ENCODE peak calls at places on chromosomes 7 and 10, in eight cellular contexts. F, A, E, X, Q, J, V and I are unnamed samples.

GRCh38 chr10:68327889-68328786 is 3.7 kb upstream of the HNRNPH3 start:
- DNase-seq in F (peak), A (no peak), J (no peak), Q (no peak), E (no peak), X (peak), V (peak), I (no peak)

GRCh38 chr10:24670964-24671670 is 52.6 kb downstream of the ARHGAP21 start:
- DNase-seq in F (no peak), V (no peak), J (no peak), A (no peak), E (no peak), X (no peak), Q (no peak), I (no peak)

GRCh38 chr7:66206909-66207240 is 1.7 kb downstream of the TPST1 start:
- DNase-seq in E (no peak), A (no peak), V (no peak), X (no peak), Q (no peak), J (no peak), F (no peak), I (no peak)

GRCh38 chr10:31770307-31770902 is 158.2 kb downstream of the ARHGAP12 start:
- DNase-seq in Q (no peak), X (peak), F (no peak), A (peak), E (peak), V (no peak), J (peak), I (peak)

GRCh38 chr7:139915864-139916716 is 87.0 kb downstream of the TBXAS1 start:
- DNase-seq in E (peak), V (peak), J (no peak), F (peak), Q (no peak), X (peak), A (no peak), I (peak)

GRCh38 chr7:158648787-158649186 is 55.8 kb downstream of the NCAPG2 start:
- DNase-seq in Q (no peak), J (no peak), F (no peak), X (no peak), E (no peak), V (peak), A (no peak), I (no peak)

GRCh38 chr10:132554991-132555647 is 17.5 kb downstream of the INPP5A start:
- DNase-seq in Q (no peak), A (no peak), F (no peak), J (no peak), X (no peak), V (no peak), E (peak), I (peak)

GRCh38 chr7:1059200-1060091 is 15.1 kb downstream of the GPR146 start:
- DNase-seq in Q (no peak), J (peak), A (no peak), F (no peak), E (peak), X (peak), V (peak), I (no peak)

GRCh38 chr7:44116789-44117666 is 6.3 kb downstream of the POLD2 start:
- DNase-seq in A (no peak), E (no peak), J (no peak), Q (no peak), V (no peak), X (no peak), F (no peak), I (no peak)

GRCh38 chr10:97069026-97069425 is 116.7 kb downstream of the SLIT1 start:
- DNase-seq in E (no peak), J (no peak), A (no peak), F (no peak), Q (no peak), V (no peak), X (no peak), I (no peak)

GRCh38 chr10:122669842-122670241 is 29.8 kb downstream of the C10orf120 start:
- DNase-seq in Q (no peak), X (no peak), V (no peak), F (no peak), A (no peak), J (no peak), E (no peak), I (no peak)

GRCh38 chr10:38094923-38095574 is 912 bp downstream of the ZNF37A start:
- DNase-seq in A (no peak), J (no peak), E (no peak), X (no peak), V (peak), F (no peak), Q (no peak), I (no peak)

GRCh38 chr7:83119496-83119895 is 43.2 kb downstream of the PCLO start:
- DNase-seq in A (no peak), V (no peak), J (no peak), E (no peak), F (no peak), Q (no peak), X (no peak), I (no peak)

GRCh38 chr7:88664630-88665233 is 94.8 kb upstream of the ZNF804B start:
- DNase-seq in X (peak), J (no peak), A (no peak), E (no peak), V (peak), F (peak), Q (no peak), I (no peak)

GRCh38 chr7:24401628-24402593 is 117.9 kb downstream of the NPY start:
- DNase-seq in A (no peak), J (no peak), F (no peak), V (peak), E (no peak), X (peak), Q (no peak), I (no peak)

GRCh38 chr7:150685219-150686029 is at the start of gene GIMAP2:
- DNase-seq in A (no peak), J (no peak), Q (no peak), V (peak), X (no peak), F (peak), E (no peak), I (peak)

GRCh38 chr7:99901581-99901980 is 17.7 kb downstream of the TRIM4 start:
- DNase-seq in V (no peak), A (no peak), Q (no peak), X (no peak), E (no peak), F (no peak), J (no peak), I (no peak)

GRCh38 chr7:15783971-15784693 is 97.6 kb upstream of the MEOX2 start:
- DNase-seq in F (no peak), A (no peak), V (no peak), J (no peak), X (no peak), Q (no peak), E (no peak), I (no peak)

GRCh38 chr7:112452102-112452888 is 2.0 kb downstream of the IFRD1 start:
- DNase-seq in J (peak), Q (no peak), V (peak), F (no peak), E (peak), X (peak), A (no peak), I (no peak)

GRCh38 chr7:22660732-22661131 is 66.3 kb upstream of the IL6 start:
- DNase-seq in J (no peak), E (no peak), A (no peak), F (no peak), X (peak), Q (no peak), V (no peak), I (no peak)

GRCh38 chr7:7972128-7972527 is 3.5 kb downstream of the GLCCI1 start:
- DNase-seq in F (no peak), E (no peak), V (no peak), A (no peak), Q (no peak), J (no peak), X (peak), I (peak)

GRCh38 chr7:51451751-51452465 is 135.3 kb upstream of the COBL start:
- DNase-seq in A (no peak), X (no peak), V (no peak), F (no peak), E (no peak), J (peak), Q (no peak), I (no peak)

GRCh38 chr7:148289630-148290029 is 300.9 kb upstream of the C7orf33 start:
- DNase-seq in V (no peak), E (no peak), A (no peak), J (no peak), X (no peak), F (no peak), Q (no peak), I (no peak)

GRCh38 chr7:128356546-128357365 is 4.7 kb downstream of the PRRT4 start:
- DNase-seq in E (no peak), J (no peak), X (no peak), V (no peak), F (no peak), A (no peak), Q (no peak), I (no peak)

GRCh38 chr10:69457771-69458237 is 6.5 kb downstream of the TSPAN15 start:
- DNase-seq in F (no peak), X (no peak), E (no peak), V (no peak), Q (no peak), J (no peak), A (no peak), I (no peak)

GRCh38 chr7:129530881-129531391 is 28.6 kb downstream of the SMKR1 start:
- DNase-seq in E (no peak), X (peak), A (no peak), J (no peak), V (peak), F (peak), Q (no peak), I (no peak)

GRCh38 chr10:61974611-61975010 is 73.1 kb downstream of the ARID5B start:
- DNase-seq in Q (peak), J (no peak), A (no peak), V (peak), X (no peak), F (no peak), E (peak), I (no peak)

GRCh38 chr10:633279-634245 is 55.9 kb downstream of the DIP2C start:
- DNase-seq in A (no peak), F (no peak), V (no peak), J (no peak), E (peak), X (peak), Q (no peak), I (no peak)

GRCh38 chr10:2660300-2660699 is 407.0 kb upstream of the PFKP start:
- DNase-seq in Q (no peak), V (no peak), J (no peak), E (no peak), F (no peak), A (no peak), X (no peak), I (no peak)

GRCh38 chr10:84140036-84140379 is 699 bp downstream of the GHITM start:
- DNase-seq in E (no peak), X (peak), V (peak), J (peak), F (no peak), A (no peak), Q (no peak), I (no peak)

GRCh38 chr10:47357911-47358310 is 9.7 kb downstream of the RBP3 start:
- DNase-seq in Q (no peak), E (no peak), F (no peak), J (no peak), A (no peak), V (no peak), X (no peak), I (no peak)

GRCh38 chr10:32332299-32332750 is 14.6 kb downstream of the EPC1 start:
- DNase-seq in Q (no peak), X (no peak), A (peak), V (peak), F (no peak), J (no peak), E (no peak), I (peak)

GRCh38 chr10:93071674-93072224 is 1.9 kb upstream of the CYP26A1 start:
- DNase-seq in X (peak), V (no peak), Q (no peak), E (no peak), F (no peak), J (peak), A (no peak), I (no peak)

GRCh38 chr10:33363112-33363511 is 28.6 kb upstream of the NRP1 start:
- DNase-seq in Q (no peak), J (no peak), X (no peak), F (no peak), V (no peak), E (no peak), A (no peak), I (no peak)

GRCh38 chr10:108911814-108912541 is 1011.3 kb downstream of the XPNPEP1 start:
- DNase-seq in J (peak), E (peak), F (no peak), A (no peak), V (peak), Q (peak), X (peak), I (no peak)